ENCODE peak calls at places on chromosomes 2 and 18, in nine cellular contexts. Q, S, X, O, E, J, L, G and U are unnamed samples.

GRCh38 chr18:62388855-62389760 is 64.0 kb downstream of the TNFRSF11A start:
- DNase-seq in J (no peak), G (no peak), X (no peak), L (no peak), S (peak), O (no peak), E (no peak), Q (no peak), U (no peak)

GRCh38 chr2:128442891-128443302 is 124.2 kb upstream of the HS6ST1 start:
- DNase-seq in G (no peak), O (no peak), S (no peak), X (no peak), Q (no peak), E (no peak), L (no peak), J (no peak), U (no peak)

GRCh38 chr2:157596992-157597681 is 31.5 kb downstream of the ACVR1C start:
- DNase-seq in L (peak), X (peak), S (peak), O (peak), J (no peak), E (peak), G (peak), Q (peak), U (no peak)

GRCh38 chr18:49476664-49477411 is 10.2 kb downstream of the C18orf32 start:
- DNase-seq in O (no peak), S (peak), L (peak), Q (peak), E (peak), G (no peak), J (peak), X (peak), U (no peak)

GRCh38 chr2:26720322-26721166 is 28.0 kb downstream of the KCNK3 start:
- DNase-seq in S (peak), G (no peak), E (peak), J (peak), L (peak), O (peak), X (peak), Q (no peak), U (peak)

GRCh38 chr2:54456526-54457325 is 599 bp downstream of the SPTBN1 start:
- DNase-seq in J (peak), L (peak), O (peak), S (peak), G (peak), E (no peak), X (peak), Q (no peak), U (peak)

GRCh38 chr2:197286805-197287595 is 23.6 kb downstream of the ANKRD44 start:
- DNase-seq in G (no peak), Q (peak), L (peak), O (no peak), S (peak), E (peak), J (peak), X (peak), U (peak)

GRCh38 chr2:42105330-42106256 is 57.8 kb downstream of the PKDCC start:
- DNase-seq in E (no peak), G (peak), L (no peak), O (peak), Q (peak), S (no peak), X (no peak), J (no peak), U (no peak)

GRCh38 chr18:44536041-44536440 is 144.6 kb upstream of the SETBP1 start:
- DNase-seq in J (peak), X (peak), E (no peak), S (no peak), Q (no peak), O (no peak), G (no peak), L (peak), U (peak)

GRCh38 chr2:232418056-232418455 is 11.4 kb downstream of the ALPG start:
- DNase-seq in G (no peak), Q (no peak), J (no peak), S (no peak), E (no peak), O (no peak), L (no peak), X (no peak), U (no peak)

GRCh38 chr2:75560768-75561565 is at the start of gene EVA1A:
- DNase-seq in O (peak), E (no peak), S (peak), J (peak), Q (no peak), G (no peak), L (peak), X (peak), U (peak)

GRCh38 chr18:58239879-58240278 is 195.9 kb downstream of the NEDD4L start:
- DNase-seq in O (no peak), G (no peak), S (no peak), X (no peak), Q (no peak), E (no peak), J (no peak), L (no peak), U (no peak)